ENCODE peak calls at places on chromosomes 13 and 19, in ten cellular contexts. E is stimulated activated CD8-positive, alpha-beta memory T cell treated with anti-CD3 and anti-CD28 coated beads, Interleukin-4, amount 100 ng/mL, for 4 hours; Q is NCI-H2171 treated with DMSO at 0.1 percent for 48 hours; M is fibroblast of mammary gland; O is WTC11; I is AG08396; F is progenitor cell of endocrine pancreas; C is activated T-helper 1 cell treated with Interleukin-2 at 50 U/mL for 16 hours; Y is activated effector memory CD4-positive, alpha-beta T cell treated with anti-CD3 and anti-CD28 coated beads, Interleukin-2, amount 50 U/mL, for 16 hours; U is ELF-1. H is an unnamed sample.

GRCh38 chr13:97125810-97126738 is 96.1 kb upstream of the MBNL2 start:
- DNase-seq in O (no peak), C (no peak), M (peak), F (no peak), Y (no peak), E (no peak), I (no peak), U (no peak), Q (peak), H (no peak)

GRCh38 chr19:28168557-28168956 is 1044.4 kb downstream of the UQCRFS1 start:
- DNase-seq in M (no peak), O (peak), Q (no peak), C (no peak), E (no peak), F (no peak), I (no peak), U (peak), Y (no peak), H (peak)

GRCh38 chr13:50732712-50733111 is 110.8 kb downstream of the DLEU7 start:
- DNase-seq in Q (peak), F (no peak), U (no peak), M (peak), I (no peak), Y (no peak), E (no peak), C (no peak), O (no peak), H (no peak)

GRCh38 chr19:51354742-51355148 is 11.4 kb downstream of the ETFB start:
- DNase-seq in U (peak), E (no peak), M (no peak), Q (no peak), O (peak), F (peak), C (no peak), I (no peak), Y (peak), H (peak)

GRCh38 chr13:33224686-33225085 is 60.9 kb downstream of the STARD13 start:
- DNase-seq in M (peak), Q (no peak), F (no peak), I (no peak), O (no peak), Y (no peak), E (no peak), C (no peak), U (no peak), H (no peak)

GRCh38 chr13:56670563-56670962 is 470.2 kb upstream of the PRR20A start:
- DNase-seq in E (no peak), O (no peak), Y (no peak), M (no peak), I (no peak), F (no peak), U (no peak), Q (no peak), C (no peak), H (peak)

GRCh38 chr13:96900992-96901391 is 93.3 kb downstream of the OXGR1 start:
- DNase-seq in C (no peak), Q (no peak), E (no peak), M (no peak), U (peak), I (no peak), Y (no peak), F (no peak), O (peak), H (peak)

GRCh38 chr19:14871619-14872230 is 14.2 kb downstream of the OR7A17 start:
- DNase-seq in I (peak), E (no peak), Y (no peak), C (no peak), M (peak), U (no peak), Q (peak), O (no peak), F (no peak), H (peak)

GRCh38 chr19:49073514-49074378 is 1.2 kb upstream of the KCNA7 start:
- DNase-seq in Y (no peak), Q (peak), O (peak), U (peak), I (no peak), M (peak), E (no peak), F (no peak), C (no peak), H (peak)

GRCh38 chr19:13974073-13974472 is 21.8 kb downstream of the DCAF15 start:
- DNase-seq in U (peak), O (peak), Y (peak), I (no peak), C (no peak), M (no peak), E (no peak), F (no peak), Q (peak), H (peak)

GRCh38 chr19:18433039-18433691 is 4.8 kb downstream of the ISYNA1 start:
- DNase-seq in M (no peak), F (no peak), O (peak), Q (peak), U (no peak), I (no peak), C (no peak), E (peak), Y (no peak), H (peak)

GRCh38 chr19:10074153-10074552 is 12.0 kb upstream of the SHFL start:
- DNase-seq in Q (no peak), E (no peak), Y (peak), C (no peak), F (no peak), U (no peak), I (no peak), O (no peak), M (peak), H (peak)

GRCh38 chr19:33767898-33768413 is 28.7 kb upstream of the KCTD15 start:
- DNase-seq in C (no peak), M (peak), I (no peak), E (no peak), O (peak), F (peak), Q (no peak), U (peak), Y (peak), H (peak)

GRCh38 chr19:19817357-19817756 is 4.2 kb downstream of the ZNF506 start:
- DNase-seq in E (no peak), Q (no peak), O (no peak), Y (peak), F (no peak), C (peak), M (no peak), U (no peak), I (no peak), H (peak)

GRCh38 chr13:41284512-41285288 is 21.3 kb upstream of the MTRF1 start:
- DNase-seq in E (no peak), I (peak), F (no peak), C (no peak), M (peak), Y (no peak), U (no peak), O (no peak), Q (no peak), H (no peak)

GRCh38 chr19:41705393-41706174 is 2.8 kb upstream of the CEACAM5 start:
- DNase-seq in E (no peak), U (peak), O (peak), I (no peak), C (no peak), Q (no peak), F (no peak), Y (peak), M (peak), H (peak)

GRCh38 chr13:59587030-59587429 is 576.7 kb downstream of the DIAPH3 start:
- DNase-seq in O (no peak), M (no peak), I (no peak), C (no peak), Q (no peak), F (no peak), U (no peak), E (no peak), Y (no peak), H (no peak)